ENCODE peak calls at places on chromosomes 12 and 14, in seven cellular contexts. C is HT1080; M is stimulated activated CD4-positive, alpha-beta T cell treated with anti-CD3 and anti-CD28 coated beads, Interleukin-4, amount 100 ng/mL, for 24 hours; T is HCT116; X is GM03348; I is GM12865; S is GM10248. O is an unnamed sample.

GRCh38 chr12:1628671-1629337 is at the start of gene WNT5B:
- DNase-seq in C (no peak), M (no peak), T (no peak), X (no peak), I (no peak), S (no peak), O (no peak)

GRCh38 chr12:90510948-90511347 is 444.0 kb downstream of the CCER1 start:
- DNase-seq in C (peak), M (no peak), T (no peak), X (no peak), I (no peak), S (no peak), O (no peak)

GRCh38 chr14:24576178-24576577 is at the start of gene CTSG:
- DNase-seq in C (no peak), M (no peak), T (no peak), X (no peak), I (no peak), S (no peak), O (no peak)

GRCh38 chr12:41462312-41462711 is 274.2 kb downstream of the PDZRN4 start:
- DNase-seq in C (no peak), M (no peak), T (no peak), X (no peak), I (no peak), S (no peak), O (no peak)

GRCh38 chr12:43105426-43105981 is 446.5 kb downstream of the ADAMTS20 start:
- DNase-seq in C (no peak), M (no peak), T (no peak), X (no peak), I (no peak), S (no peak), O (no peak)

GRCh38 chr12:49644620-49644994 is 21.2 kb downstream of the PRPF40B start:
- DNase-seq in C (peak), M (peak), T (peak), X (peak), I (peak), S (peak), O (peak)

GRCh38 chr12:25187781-25188180 is 7.2 kb downstream of the DNAI7 start:
- DNase-seq in C (peak), M (no peak), T (no peak), X (peak), I (no peak), S (no peak), O (no peak)

GRCh38 chr14:36067428-36068187 is 108.9 kb downstream of the PTCSC3 start:
- DNase-seq in C (no peak), M (no peak), T (no peak), X (no peak), I (peak), S (no peak), O (no peak)

GRCh38 chr12:126668538-126668937 is 1598.4 kb upstream of the TMEM132C start:
- DNase-seq in C (peak), M (no peak), T (no peak), X (peak), I (no peak), S (no peak), O (no peak)

GRCh38 chr14:62143235-62143634 is 381.0 kb downstream of the SNAPC1 start:
- DNase-seq in C (peak), M (no peak), T (no peak), X (peak), I (no peak), S (no peak), O (no peak)